ENCODE peak calls at places on chromosomes 6 and 20, in ten cellular contexts. One of them, this sample, is unnamed.

GRCh38 chr6:105072799-105073199 is 107.0 kb downstream of the POPDC3 start:
- DNase-seq in tibial artery: no peak
- DNase-seq in tibial nerve: no peak
- DNase-seq in cardiac muscle cell: no peak
- DNase-seq in CD8-positive, alpha-beta T cell: no peak
- DNase-seq in fibroblast of lung: peak
- DNase-seq in OCI-LY7: no peak
- DNase-seq in psoas muscle: no peak
- DNase-seq in A549: peak
- DNase-seq in left ventricle myocardium inferior: no peak
- DNase-seq in this sample: no peak

GRCh38 chr6:71383891-71384489 is 95.4 kb downstream of the OGFRL1 start:
- DNase-seq in left ventricle myocardium inferior: no peak
- DNase-seq in fibroblast of lung: peak
- DNase-seq in tibial nerve: no peak
- DNase-seq in psoas muscle: no peak
- DNase-seq in OCI-LY7: peak
- DNase-seq in A549: no peak
- DNase-seq in tibial artery: no peak
- DNase-seq in cardiac muscle cell: peak
- DNase-seq in CD8-positive, alpha-beta T cell: no peak
- DNase-seq in this sample: no peak

GRCh38 chr20:44406572-44407100 is 51.1 kb downstream of the HNF4A start:
- DNase-seq in OCI-LY7: no peak
- DNase-seq in tibial artery: no peak
- DNase-seq in psoas muscle: no peak
- DNase-seq in cardiac muscle cell: no peak
- DNase-seq in A549: no peak
- DNase-seq in CD8-positive, alpha-beta T cell: no peak
- DNase-seq in tibial nerve: no peak
- DNase-seq in fibroblast of lung: no peak
- DNase-seq in left ventricle myocardium inferior: no peak
- DNase-seq in this sample: no peak

GRCh38 chr20:4053516-4053919 is 38.2 kb upstream of the RNF24 start:
- DNase-seq in CD8-positive, alpha-beta T cell: no peak
- DNase-seq in tibial nerve: no peak
- DNase-seq in tibial artery: no peak
- DNase-seq in fibroblast of lung: no peak
- DNase-seq in cardiac muscle cell: no peak
- DNase-seq in OCI-LY7: no peak
- DNase-seq in psoas muscle: no peak
- DNase-seq in left ventricle myocardium inferior: no peak
- DNase-seq in A549: no peak
- DNase-seq in this sample: no peak

GRCh38 chr6:49733680-49734079 is 10.5 kb downstream of the CRISP3 start:
- DNase-seq in OCI-LY7: no peak
- DNase-seq in tibial artery: no peak
- DNase-seq in tibial nerve: no peak
- DNase-seq in cardiac muscle cell: no peak
- DNase-seq in psoas muscle: no peak
- DNase-seq in CD8-positive, alpha-beta T cell: no peak
- DNase-seq in left ventricle myocardium inferior: no peak
- DNase-seq in A549: no peak
- DNase-seq in fibroblast of lung: no peak
- DNase-seq in this sample: no peak

GRCh38 chr20:11432407-11432806 is 485.3 kb upstream of the BTBD3 start:
- DNase-seq in A549: no peak
- DNase-seq in left ventricle myocardium inferior: no peak
- DNase-seq in CD8-positive, alpha-beta T cell: no peak
- DNase-seq in psoas muscle: no peak
- DNase-seq in fibroblast of lung: peak
- DNase-seq in cardiac muscle cell: no peak
- DNase-seq in tibial nerve: no peak
- DNase-seq in tibial artery: no peak
- DNase-seq in OCI-LY7: no peak
- DNase-seq in this sample: no peak

GRCh38 chr6:102717737-102718427 is 1324.4 kb downstream of the GRIK2 start:
- DNase-seq in tibial artery: no peak
- DNase-seq in fibroblast of lung: no peak
- DNase-seq in psoas muscle: no peak
- DNase-seq in OCI-LY7: no peak
- DNase-seq in tibial nerve: no peak
- DNase-seq in A549: no peak
- DNase-seq in cardiac muscle cell: peak
- DNase-seq in CD8-positive, alpha-beta T cell: no peak
- DNase-seq in left ventricle myocardium inferior: no peak
- DNase-seq in this sample: no peak

GRCh38 chr6:161444464-161444863 is 170.6 kb upstream of the AGPAT4 start:
- DNase-seq in CD8-positive, alpha-beta T cell: no peak
- DNase-seq in OCI-LY7: no peak
- DNase-seq in tibial nerve: no peak
- DNase-seq in fibroblast of lung: peak
- DNase-seq in psoas muscle: peak
- DNase-seq in left ventricle myocardium inferior: no peak
- DNase-seq in cardiac muscle cell: no peak
- DNase-seq in tibial artery: no peak
- DNase-seq in A549: no peak
- DNase-seq in this sample: peak

DNA sequence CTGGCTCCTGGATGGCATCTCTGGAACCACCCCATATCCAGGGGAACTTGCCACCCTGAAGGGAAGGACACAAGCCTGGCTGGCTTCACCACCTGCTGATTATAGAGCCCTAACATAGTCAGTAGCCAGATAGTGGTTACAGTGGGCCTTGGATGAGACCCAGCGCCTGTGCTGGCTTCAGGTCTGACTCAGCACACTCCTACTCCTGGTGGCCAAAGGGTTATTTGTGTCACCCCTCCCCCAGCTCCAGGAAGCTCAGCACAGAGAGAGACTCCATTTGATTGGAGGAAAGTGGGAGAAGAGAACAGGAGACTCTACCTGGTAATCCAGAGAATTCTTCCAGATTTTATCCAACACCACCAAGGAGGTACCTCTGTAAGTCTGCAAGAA is 12.8 kb downstream of the SNX14 start:
- DNase-seq in tibial nerve: no peak
- DNase-seq in CD8-positive, alpha-beta T cell: no peak
- DNase-seq in tibial artery: no peak
- DNase-seq in cardiac muscle cell: no peak
- DNase-seq in A549: no peak
- DNase-seq in left ventricle myocardium inferior: peak
- DNase-seq in OCI-LY7: no peak
- DNase-seq in psoas muscle: peak
- DNase-seq in fibroblast of lung: peak
- DNase-seq in this sample: peak
- TF ChIP-seq CTCF in tibial nerve: no peak
- TF ChIP-seq CTCF in CD8-positive, alpha-beta T cell: no peak
- TF ChIP-seq CTCF in tibial artery: no peak
- TF ChIP-seq CTCF in cardiac muscle cell: no peak
- TF ChIP-seq CTCF in A549: no peak
- TF ChIP-seq CTCF in left ventricle myocardium inferior: peak
- TF ChIP-seq CTCF in OCI-LY7: no peak
- TF ChIP-seq CTCF in psoas muscle: no peak
- TF ChIP-seq CTCF in fibroblast of lung: no peak
- TF ChIP-seq CTCF in this sample: no peak

GRCh38 chr20:32970973-32971300 is 33.3 kb downstream of the SUN5 start:
- DNase-seq in cardiac muscle cell: no peak
- DNase-seq in tibial artery: no peak
- DNase-seq in left ventricle myocardium inferior: no peak
- DNase-seq in OCI-LY7: no peak
- DNase-seq in tibial nerve: no peak
- DNase-seq in CD8-positive, alpha-beta T cell: no peak
- DNase-seq in fibroblast of lung: no peak
- DNase-seq in A549: no peak
- DNase-seq in psoas muscle: no peak
- DNase-seq in this sample: no peak

GRCh38 chr20:32973077-32973717 is 31.0 kb downstream of the SUN5 start:
- DNase-seq in CD8-positive, alpha-beta T cell: no peak
- DNase-seq in left ventricle myocardium inferior: no peak
- DNase-seq in cardiac muscle cell: no peak
- DNase-seq in A549: no peak
- DNase-seq in psoas muscle: no peak
- DNase-seq in tibial artery: no peak
- DNase-seq in fibroblast of lung: no peak
- DNase-seq in OCI-LY7: no peak
- DNase-seq in tibial nerve: no peak
- DNase-seq in this sample: no peak

GRCh38 chr20:32971703-32972161 is 32.5 kb downstream of the SUN5 start:
- DNase-seq in A549: no peak
- DNase-seq in fibroblast of lung: no peak
- DNase-seq in OCI-LY7: peak
- DNase-seq in psoas muscle: no peak
- DNase-seq in tibial artery: no peak
- DNase-seq in left ventricle myocardium inferior: no peak
- DNase-seq in tibial nerve: no peak
- DNase-seq in cardiac muscle cell: peak
- DNase-seq in CD8-positive, alpha-beta T cell: no peak
- DNase-seq in this sample: no peak

GRCh38 chr20:32970115-32970972 is 33.9 kb downstream of the SUN5 start:
- DNase-seq in tibial artery: no peak
- DNase-seq in A549: no peak
- DNase-seq in fibroblast of lung: no peak
- DNase-seq in tibial nerve: no peak
- DNase-seq in CD8-positive, alpha-beta T cell: no peak
- DNase-seq in cardiac muscle cell: no peak
- DNase-seq in OCI-LY7: no peak
- DNase-seq in left ventricle myocardium inferior: no peak
- DNase-seq in psoas muscle: no peak
- DNase-seq in this sample: no peak

DNA sequence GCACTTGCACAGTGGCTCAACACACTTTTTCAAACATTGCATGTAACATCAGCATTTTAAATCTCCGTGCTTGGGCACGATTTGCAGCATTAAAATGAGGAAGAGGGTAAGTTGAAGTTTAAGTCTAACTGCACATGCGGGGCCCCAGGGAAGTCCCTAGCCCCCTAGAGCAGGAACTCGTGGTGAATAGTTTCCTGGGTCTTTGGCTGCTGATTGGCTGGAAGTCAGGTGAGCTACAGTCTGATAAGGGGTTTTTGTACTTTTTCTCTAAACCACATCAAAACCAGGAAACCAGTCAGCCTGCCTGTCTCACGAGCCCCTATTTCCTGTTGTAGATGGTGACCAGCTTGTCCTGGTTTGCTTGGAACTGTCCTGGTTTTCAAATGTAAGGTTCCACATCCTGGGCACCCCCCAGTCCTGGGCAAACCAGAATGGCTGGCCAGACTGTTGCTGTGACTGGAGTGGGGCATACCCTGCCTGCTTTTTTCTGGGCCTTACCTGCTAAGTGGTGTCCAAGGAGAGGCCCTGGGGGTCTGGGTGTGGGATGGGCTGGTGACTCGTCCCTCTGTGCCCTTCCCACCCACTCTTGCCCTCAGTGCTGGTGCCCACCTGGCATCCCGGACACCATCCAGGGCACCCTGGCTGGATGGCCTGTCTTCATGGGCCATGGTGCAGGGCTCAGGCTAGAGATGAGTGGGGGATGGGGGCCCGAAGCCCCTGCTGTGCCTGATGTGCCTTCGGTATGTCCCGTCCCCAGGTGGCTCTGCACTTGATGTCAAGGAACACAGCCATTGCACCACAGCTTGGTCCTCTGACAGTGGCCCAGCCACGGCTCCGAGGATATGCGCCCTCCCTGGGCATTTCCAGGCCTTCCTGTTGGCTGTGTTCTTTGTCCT is 31.8 kb downstream of the SUN5 start:
- DNase-seq in fibroblast of lung: no peak
- DNase-seq in psoas muscle: no peak
- DNase-seq in left ventricle myocardium inferior: no peak
- DNase-seq in tibial artery: no peak
- DNase-seq in tibial nerve: no peak
- DNase-seq in CD8-positive, alpha-beta T cell: peak
- DNase-seq in OCI-LY7: peak
- DNase-seq in cardiac muscle cell: no peak
- DNase-seq in A549: no peak
- DNase-seq in this sample: no peak
- H3K27ac ChIP-seq in fibroblast of lung: no peak
- H3K27ac ChIP-seq in psoas muscle: no peak
- H3K27ac ChIP-seq in left ventricle myocardium inferior: peak
- H3K27ac ChIP-seq in tibial artery: no peak
- H3K27ac ChIP-seq in tibial nerve: peak
- H3K27ac ChIP-seq in CD8-positive, alpha-beta T cell: peak
- H3K27ac ChIP-seq in OCI-LY7: peak
- H3K27ac ChIP-seq in cardiac muscle cell: peak
- H3K27ac ChIP-seq in A549: no peak
- H3K27ac ChIP-seq in this sample: no peak

GRCh38 chr6:135323202-135323668 is 142.1 kb downstream of the MYB start:
- DNase-seq in fibroblast of lung: no peak
- DNase-seq in tibial artery: no peak
- DNase-seq in CD8-positive, alpha-beta T cell: no peak
- DNase-seq in OCI-LY7: peak
- DNase-seq in A549: no peak
- DNase-seq in tibial nerve: no peak
- DNase-seq in cardiac muscle cell: no peak
- DNase-seq in left ventricle myocardium inferior: no peak
- DNase-seq in psoas muscle: no peak
- DNase-seq in this sample: no peak
- H3K4me3 ChIP-seq in fibroblast of lung: no peak
- H3K4me3 ChIP-seq in tibial artery: no peak
- H3K4me3 ChIP-seq in CD8-positive, alpha-beta T cell: no peak
- H3K4me3 ChIP-seq in OCI-LY7: no peak
- H3K4me3 ChIP-seq in A549: no peak
- H3K4me3 ChIP-seq in tibial nerve: no peak
- H3K4me3 ChIP-seq in cardiac muscle cell: no peak
- H3K4me3 ChIP-seq in left ventricle myocardium inferior: no peak
- H3K4me3 ChIP-seq in psoas muscle: no peak
- H3K4me3 ChIP-seq in this sample: no peak

GRCh38 chr6:45917439-45917838 is 98.2 kb downstream of the CLIC5 start:
- DNase-seq in tibial artery: no peak
- DNase-seq in OCI-LY7: no peak
- DNase-seq in left ventricle myocardium inferior: no peak
- DNase-seq in psoas muscle: no peak
- DNase-seq in A549: no peak
- DNase-seq in tibial nerve: no peak
- DNase-seq in fibroblast of lung: no peak
- DNase-seq in CD8-positive, alpha-beta T cell: no peak
- DNase-seq in cardiac muscle cell: no peak
- DNase-seq in this sample: no peak

GRCh38 chr6:45916692-45917091 is 99.0 kb downstream of the CLIC5 start:
- DNase-seq in psoas muscle: no peak
- DNase-seq in tibial artery: no peak
- DNase-seq in cardiac muscle cell: no peak
- DNase-seq in OCI-LY7: no peak
- DNase-seq in tibial nerve: no peak
- DNase-seq in fibroblast of lung: no peak
- DNase-seq in CD8-positive, alpha-beta T cell: no peak
- DNase-seq in A549: no peak
- DNase-seq in left ventricle myocardium inferior: no peak
- DNase-seq in this sample: no peak

GRCh38 chr6:45911691-45912090 is 104.0 kb downstream of the CLIC5 start:
- DNase-seq in fibroblast of lung: no peak
- DNase-seq in psoas muscle: no peak
- DNase-seq in A549: no peak
- DNase-seq in CD8-positive, alpha-beta T cell: no peak
- DNase-seq in cardiac muscle cell: no peak
- DNase-seq in OCI-LY7: no peak
- DNase-seq in tibial nerve: no peak
- DNase-seq in tibial artery: peak
- DNase-seq in left ventricle myocardium inferior: no peak
- DNase-seq in this sample: no peak

GRCh38 chr6:45920819-45921511 is 94.7 kb downstream of the CLIC5 start:
- DNase-seq in fibroblast of lung: no peak
- DNase-seq in psoas muscle: no peak
- DNase-seq in OCI-LY7: no peak
- DNase-seq in tibial artery: no peak
- DNase-seq in tibial nerve: no peak
- DNase-seq in left ventricle myocardium inferior: no peak
- DNase-seq in A549: no peak
- DNase-seq in cardiac muscle cell: no peak
- DNase-seq in CD8-positive, alpha-beta T cell: no peak
- DNase-seq in this sample: no peak

GRCh38 chr6:45915776-45916348 is 99.8 kb downstream of the CLIC5 start:
- DNase-seq in tibial nerve: no peak
- DNase-seq in cardiac muscle cell: no peak
- DNase-seq in tibial artery: no peak
- DNase-seq in psoas muscle: no peak
- DNase-seq in fibroblast of lung: no peak
- DNase-seq in CD8-positive, alpha-beta T cell: no peak
- DNase-seq in left ventricle myocardium inferior: no peak
- DNase-seq in A549: no peak
- DNase-seq in OCI-LY7: no peak
- DNase-seq in this sample: no peak
- TF ChIP-seq CTCF in tibial nerve: no peak
- TF ChIP-seq CTCF in cardiac muscle cell: no peak
- TF ChIP-seq CTCF in tibial artery: no peak
- TF ChIP-seq CTCF in psoas muscle: no peak
- TF ChIP-seq CTCF in fibroblast of lung: no peak
- TF ChIP-seq CTCF in CD8-positive, alpha-beta T cell: no peak
- TF ChIP-seq CTCF in left ventricle myocardium inferior: no peak
- TF ChIP-seq CTCF in A549: no peak
- TF ChIP-seq CTCF in OCI-LY7: no peak
- TF ChIP-seq CTCF in this sample: no peak